ENCODE peak calls at places on chromosomes 13 and 19, in ten cellular contexts. C is foreskin fibroblast; Y is stimulated activated CD4-positive, alpha-beta T cell treated with anti-CD3 and anti-CD28 coated beads, Interleukin-4, amount 100 ng/mL, for 24 hours; F is HCT116; P is cardiac fibroblast; Z is NCI-H1417; A is uterus; B is neural progenitor cell; R is EH; V is AG09319. S is an unnamed sample.

GRCh38 chr13:79070343-79070974 is 335.6 kb downstream of the RBM26 start:
- DNase-seq in C (no peak), Y (no peak), F (no peak), P (no peak), Z (no peak), A (no peak), B (no peak), R (no peak), V (no peak), S (no peak)

GRCh38 chr19:55635334-55635717 is 5.5 kb upstream of the ZNF580 start:
- DNase-seq in C (no peak), Y (no peak), F (no peak), P (no peak), Z (no peak), A (no peak), B (no peak), R (no peak), V (no peak), S (no peak)

GRCh38 chr19:805161-805561 is 7.9 kb downstream of the PTBP1 start:
- DNase-seq in C (no peak), Y (no peak), F (no peak), P (no peak), Z (no peak), A (no peak), B (no peak), R (no peak), V (no peak), S (no peak)

GRCh38 chr19:34241513-34242337 is 12.6 kb upstream of the GARRE1 start:
- DNase-seq in C (no peak), Y (no peak), F (no peak), P (no peak), Z (peak), A (no peak), B (peak), R (peak), V (no peak), S (no peak)

GRCh38 chr19:18282021-18282787 is 782 bp upstream of the JUND start:
- DNase-seq in C (no peak), Y (no peak), F (no peak), P (no peak), Z (peak), A (no peak), B (peak), R (no peak), V (no peak), S (no peak)

GRCh38 chr19:2167896-2168618 is 4.3 kb downstream of the DOT1L start:
- DNase-seq in C (peak), Y (no peak), F (no peak), P (peak), Z (no peak), A (peak), B (no peak), R (peak), V (no peak), S (peak)

GRCh38 chr19:58304255-58304654 is 922 bp upstream of the ERVK3-1 start:
- DNase-seq in C (no peak), Y (no peak), F (no peak), P (no peak), Z (no peak), A (no peak), B (no peak), R (no peak), V (no peak), S (no peak)

GRCh38 chr13:51849145-51850101 is 4.4 kb upstream of the TMEM272 start:
- DNase-seq in C (no peak), Y (peak), F (peak), P (peak), Z (peak), A (no peak), B (peak), R (peak), V (no peak), S (peak)

GRCh38 chr19:3370728-3371591 is 4.6 kb downstream of the NFIC start:
- DNase-seq in C (no peak), Y (no peak), F (no peak), P (no peak), Z (no peak), A (no peak), B (no peak), R (no peak), V (no peak), S (no peak)

GRCh38 chr19:3203754-3204645 is 18.3 kb downstream of the NCLN start:
- DNase-seq in C (no peak), Y (no peak), F (no peak), P (no peak), Z (no peak), A (no peak), B (no peak), R (no peak), V (no peak), S (no peak)

GRCh38 chr13:22135446-22135845 is 464.6 kb downstream of the FGF9 start:
- DNase-seq in C (no peak), Y (no peak), F (no peak), P (no peak), Z (no peak), A (no peak), B (no peak), R (no peak), V (no peak), S (no peak)

GRCh38 chr13:99288069-99288468 is 19.1 kb downstream of the GPR183 start:
- DNase-seq in C (no peak), Y (peak), F (no peak), P (peak), Z (no peak), A (no peak), B (no peak), R (no peak), V (no peak), S (no peak)

GRCh38 chr19:53881482-53882390 is at the start of gene PRKCG:
- DNase-seq in C (no peak), Y (peak), F (no peak), P (no peak), Z (peak), A (no peak), B (peak), R (no peak), V (no peak), S (peak)

GRCh38 chr19:55590621-55591020 is 8.7 kb downstream of the FIZ1 start:
- DNase-seq in C (no peak), Y (no peak), F (peak), P (no peak), Z (peak), A (no peak), B (peak), R (peak), V (no peak), S (peak)

GRCh38 chr13:51286135-51287002 is 53.1 kb upstream of the SERPINE3 start:
- DNase-seq in C (peak), Y (peak), F (peak), P (peak), Z (peak), A (peak), B (peak), R (peak), V (peak), S (peak)

GRCh38 chr13:95564091-95564490 is 11.6 kb downstream of the CLDN10 start:
- DNase-seq in C (no peak), Y (no peak), F (no peak), P (peak), Z (no peak), A (no peak), B (no peak), R (peak), V (no peak), S (no peak)

GRCh38 chr19:49057636-49058234 is at the start of gene CGB7:
- DNase-seq in C (peak), Y (peak), F (no peak), P (peak), Z (peak), A (peak), B (peak), R (peak), V (no peak), S (peak)

GRCh38 chr19:28577199-28577598 is 635.8 kb downstream of the UQCRFS1 start:
- DNase-seq in C (no peak), Y (no peak), F (no peak), P (no peak), Z (no peak), A (no peak), B (no peak), R (no peak), V (no peak), S (no peak)

GRCh38 chr13:26991508-26992181 is 180.0 kb downstream of the USP12 start:
- DNase-seq in C (no peak), Y (no peak), F (no peak), P (peak), Z (no peak), A (no peak), B (no peak), R (peak), V (no peak), S (no peak)

GRCh38 chr19:10288662-10289166 is 1.0 kb upstream of the ICAM5 start:
- DNase-seq in C (peak), Y (peak), F (peak), P (no peak), Z (peak), A (no peak), B (peak), R (peak), V (no peak), S (peak)

GRCh38 chr13:20053016-20053415 is 94.5 kb downstream of the ZMYM2 start:
- DNase-seq in C (no peak), Y (no peak), F (no peak), P (peak), Z (no peak), A (no peak), B (no peak), R (peak), V (no peak), S (no peak)

GRCh38 chr13:81197483-81197882 is 856.6 kb upstream of the SPRY2 start:
- DNase-seq in C (no peak), Y (no peak), F (no peak), P (no peak), Z (no peak), A (no peak), B (no peak), R (no peak), V (no peak), S (no peak)

GRCh38 chr19:10334340-10335148 is 1.2 kb upstream of the RAVER1 start:
- DNase-seq in C (peak), Y (peak), F (peak), P (peak), Z (peak), A (peak), B (peak), R (peak), V (peak), S (peak)

GRCh38 chr13:97849305-97849704 is 104.2 kb upstream of the IPO5 start:
- DNase-seq in C (peak), Y (no peak), F (peak), P (peak), Z (peak), A (no peak), B (peak), R (peak), V (no peak), S (peak)